ENCODE peak calls at places on chromosomes 7 and 10, in nine cellular contexts. One of them, this sample, is unnamed. For H3K36me3, the result is how much of the 10 kb centered on the place peaks cover.

GRCh38 chr7:63117-63480 is 129.3 kb upstream of the FAM20C start:
- DNase-seq in NT2/D1: no peak
- DNase-seq in DND-41: no peak
- DNase-seq in suprapubic skin: peak
- DNase-seq in fibroblast of lung: no peak
- DNase-seq in adipocyte: no peak
- DNase-seq in lung: no peak
- DNase-seq in ovary: no peak
- DNase-seq in stomach: no peak
- DNase-seq in this sample: no peak

GRCh38 chr7:13563257-13563656 is 426.2 kb downstream of the ETV1 start:
- DNase-seq in NT2/D1: no peak
- DNase-seq in fibroblast of lung: no peak
- DNase-seq in lung: no peak
- DNase-seq in adipocyte: no peak
- DNase-seq in ovary: no peak
- DNase-seq in DND-41: no peak
- DNase-seq in suprapubic skin: no peak
- DNase-seq in stomach: no peak
- DNase-seq in this sample: no peak

GRCh38 chr7:21939858-21940322 is 5.8 kb downstream of the CDCA7L start:
- DNase-seq in fibroblast of lung: no peak
- DNase-seq in DND-41: no peak
- DNase-seq in stomach: no peak
- DNase-seq in NT2/D1: no peak
- DNase-seq in adipocyte: no peak
- DNase-seq in suprapubic skin: no peak
- DNase-seq in lung: no peak
- DNase-seq in ovary: no peak
- DNase-seq in this sample: no peak

GRCh38 chr7:41255716-41256115 is 447.2 kb downstream of the INHBA start:
- DNase-seq in DND-41: no peak
- DNase-seq in suprapubic skin: no peak
- DNase-seq in NT2/D1: no peak
- DNase-seq in fibroblast of lung: no peak
- DNase-seq in adipocyte: no peak
- DNase-seq in stomach: no peak
- DNase-seq in lung: no peak
- DNase-seq in ovary: no peak
- DNase-seq in this sample: no peak

GRCh38 chr7:158265743-158266080 is 321.9 kb downstream of the PTPRN2 start:
- DNase-seq in adipocyte: no peak
- DNase-seq in suprapubic skin: peak
- DNase-seq in NT2/D1: no peak
- DNase-seq in DND-41: no peak
- DNase-seq in stomach: no peak
- DNase-seq in fibroblast of lung: no peak
- DNase-seq in ovary: no peak
- DNase-seq in lung: no peak
- DNase-seq in this sample: no peak

GRCh38 chr10:74058071-74058470 is 60.2 kb downstream of the VCL start:
- DNase-seq in stomach: no peak
- DNase-seq in fibroblast of lung: no peak
- DNase-seq in DND-41: peak
- DNase-seq in suprapubic skin: no peak
- DNase-seq in adipocyte: no peak
- DNase-seq in lung: no peak
- DNase-seq in NT2/D1: no peak
- DNase-seq in ovary: no peak
- DNase-seq in this sample: no peak

GRCh38 chr10:42939685-42940366 is 137.0 kb upstream of the RET start:
- DNase-seq in suprapubic skin: no peak
- DNase-seq in NT2/D1: no peak
- DNase-seq in adipocyte: no peak
- DNase-seq in ovary: no peak
- DNase-seq in DND-41: no peak
- DNase-seq in lung: peak
- DNase-seq in stomach: no peak
- DNase-seq in fibroblast of lung: no peak
- DNase-seq in this sample: no peak

GRCh38 chr7:4931932-4932331 is 27.1 kb downstream of the MMD2 start:
- DNase-seq in stomach: peak
- DNase-seq in suprapubic skin: no peak
- DNase-seq in NT2/D1: no peak
- DNase-seq in adipocyte: no peak
- DNase-seq in DND-41: peak
- DNase-seq in ovary: no peak
- DNase-seq in fibroblast of lung: no peak
- DNase-seq in lung: no peak
- DNase-seq in this sample: no peak

GRCh38 chr7:77855371-77856083 is 57.0 kb downstream of the PHTF2 start:
- DNase-seq in DND-41: no peak
- DNase-seq in lung: peak
- DNase-seq in suprapubic skin: no peak
- DNase-seq in ovary: no peak
- DNase-seq in adipocyte: no peak
- DNase-seq in NT2/D1: no peak
- DNase-seq in fibroblast of lung: peak
- DNase-seq in stomach: peak
- DNase-seq in this sample: peak

GRCh38 chr7:42107484-42107883 is 129.5 kb downstream of the GLI3 start:
- DNase-seq in ovary: no peak
- DNase-seq in adipocyte: peak
- DNase-seq in stomach: no peak
- DNase-seq in DND-41: no peak
- DNase-seq in lung: peak
- DNase-seq in suprapubic skin: no peak
- DNase-seq in fibroblast of lung: peak
- DNase-seq in NT2/D1: peak
- DNase-seq in this sample: peak

GRCh38 chr7:2040201-2040892 is 192.4 kb downstream of the MAD1L1 start:
- DNase-seq in DND-41: no peak
- DNase-seq in ovary: no peak
- DNase-seq in suprapubic skin: peak
- DNase-seq in NT2/D1: no peak
- DNase-seq in adipocyte: no peak
- DNase-seq in stomach: no peak
- DNase-seq in fibroblast of lung: no peak
- DNase-seq in lung: no peak
- DNase-seq in this sample: no peak

GRCh38 chr7:2040893-2041270 is 191.9 kb downstream of the MAD1L1 start:
- DNase-seq in suprapubic skin: peak
- DNase-seq in DND-41: peak
- DNase-seq in NT2/D1: no peak
- DNase-seq in lung: no peak
- DNase-seq in fibroblast of lung: no peak
- DNase-seq in stomach: no peak
- DNase-seq in adipocyte: no peak
- DNase-seq in ovary: no peak
- DNase-seq in this sample: no peak

GRCh38 chr7:2042650-2043049 is 190.1 kb downstream of the MAD1L1 start:
- DNase-seq in adipocyte: no peak
- DNase-seq in lung: no peak
- DNase-seq in NT2/D1: no peak
- DNase-seq in suprapubic skin: peak
- DNase-seq in DND-41: no peak
- DNase-seq in ovary: no peak
- DNase-seq in fibroblast of lung: no peak
- DNase-seq in stomach: no peak
- DNase-seq in this sample: no peak

GRCh38 chr7:2043316-2044039 is 189.3 kb downstream of the MAD1L1 start:
- DNase-seq in stomach: no peak
- DNase-seq in ovary: no peak
- DNase-seq in suprapubic skin: peak
- DNase-seq in NT2/D1: no peak
- DNase-seq in fibroblast of lung: no peak
- DNase-seq in lung: no peak
- DNase-seq in DND-41: no peak
- DNase-seq in adipocyte: no peak
- DNase-seq in this sample: no peak

GRCh38 chr7:2041496-2042367 is 191.0 kb downstream of the MAD1L1 start:
- DNase-seq in lung: no peak
- DNase-seq in stomach: no peak
- DNase-seq in DND-41: no peak
- DNase-seq in ovary: no peak
- DNase-seq in fibroblast of lung: no peak
- DNase-seq in suprapubic skin: peak
- DNase-seq in adipocyte: no peak
- DNase-seq in NT2/D1: no peak
- DNase-seq in this sample: no peak
- H3K4me3 ChIP-seq in lung: no peak
- H3K4me3 ChIP-seq in stomach: no peak
- H3K4me3 ChIP-seq in DND-41: no peak
- H3K4me3 ChIP-seq in ovary: no peak
- H3K4me3 ChIP-seq in fibroblast of lung: no peak
- H3K4me3 ChIP-seq in suprapubic skin: no peak
- H3K4me3 ChIP-seq in adipocyte: no peak
- H3K4me3 ChIP-seq in NT2/D1: no peak
- H3K4me3 ChIP-seq in this sample: no peak

GRCh38 chr7:36416251-36416650 is 26.6 kb downstream of the ANLN start:
- DNase-seq in suprapubic skin: no peak
- DNase-seq in DND-41: no peak
- DNase-seq in ovary: no peak
- DNase-seq in fibroblast of lung: no peak
- DNase-seq in lung: no peak
- DNase-seq in NT2/D1: no peak
- DNase-seq in adipocyte: no peak
- DNase-seq in stomach: no peak
- DNase-seq in this sample: no peak
- H3K36me3 ChIP-seq in suprapubic skin: under half
- H3K36me3 ChIP-seq in DND-41: half or more
- H3K36me3 ChIP-seq in ovary: under half
- H3K36me3 ChIP-seq in fibroblast of lung: under half
- H3K36me3 ChIP-seq in lung: under half
- H3K36me3 ChIP-seq in NT2/D1: half or more
- H3K36me3 ChIP-seq in adipocyte: under half
- H3K36me3 ChIP-seq in stomach: under half
- H3K36me3 ChIP-seq in this sample: half or more

GRCh38 chr7:27171636-27172387 is 2.3 kb downstream of the HOXA10 start:
- DNase-seq in suprapubic skin: peak
- DNase-seq in ovary: no peak
- DNase-seq in lung: no peak
- DNase-seq in stomach: no peak
- DNase-seq in adipocyte: no peak
- DNase-seq in DND-41: no peak
- DNase-seq in NT2/D1: no peak
- DNase-seq in fibroblast of lung: no peak
- DNase-seq in this sample: peak

GRCh38 chr7:27170936-27171635 is 3.0 kb downstream of the HOXA10 start:
- DNase-seq in fibroblast of lung: no peak
- DNase-seq in adipocyte: no peak
- DNase-seq in NT2/D1: no peak
- DNase-seq in suprapubic skin: peak
- DNase-seq in stomach: no peak
- DNase-seq in lung: no peak
- DNase-seq in ovary: no peak
- DNase-seq in DND-41: no peak
- DNase-seq in this sample: peak

GRCh38 chr7:27168265-27168947 is 3.1 kb upstream of the HOXA9 start:
- DNase-seq in NT2/D1: no peak
- DNase-seq in stomach: no peak
- DNase-seq in suprapubic skin: peak
- DNase-seq in ovary: no peak
- DNase-seq in lung: no peak
- DNase-seq in fibroblast of lung: no peak
- DNase-seq in adipocyte: no peak
- DNase-seq in DND-41: no peak
- DNase-seq in this sample: peak

GRCh38 chr7:27170494-27170811 is 3.7 kb downstream of the HOXA10 start:
- DNase-seq in lung: no peak
- DNase-seq in fibroblast of lung: no peak
- DNase-seq in DND-41: no peak
- DNase-seq in ovary: no peak
- DNase-seq in NT2/D1: no peak
- DNase-seq in adipocyte: no peak
- DNase-seq in suprapubic skin: no peak
- DNase-seq in stomach: no peak
- DNase-seq in this sample: no peak

GRCh38 chr7:27169658-27170493 is 4.2 kb downstream of the HOXA10 start:
- DNase-seq in suprapubic skin: peak
- DNase-seq in stomach: no peak
- DNase-seq in DND-41: no peak
- DNase-seq in NT2/D1: no peak
- DNase-seq in adipocyte: no peak
- DNase-seq in ovary: no peak
- DNase-seq in fibroblast of lung: no peak
- DNase-seq in lung: no peak
- DNase-seq in this sample: peak
- H3K4me3 ChIP-seq in suprapubic skin: peak
- H3K4me3 ChIP-seq in stomach: peak
- H3K4me3 ChIP-seq in DND-41: no peak
- H3K4me3 ChIP-seq in NT2/D1: peak
- H3K4me3 ChIP-seq in adipocyte: peak
- H3K4me3 ChIP-seq in ovary: peak
- H3K4me3 ChIP-seq in fibroblast of lung: no peak
- H3K4me3 ChIP-seq in lung: no peak
- H3K4me3 ChIP-seq in this sample: peak

DNA sequence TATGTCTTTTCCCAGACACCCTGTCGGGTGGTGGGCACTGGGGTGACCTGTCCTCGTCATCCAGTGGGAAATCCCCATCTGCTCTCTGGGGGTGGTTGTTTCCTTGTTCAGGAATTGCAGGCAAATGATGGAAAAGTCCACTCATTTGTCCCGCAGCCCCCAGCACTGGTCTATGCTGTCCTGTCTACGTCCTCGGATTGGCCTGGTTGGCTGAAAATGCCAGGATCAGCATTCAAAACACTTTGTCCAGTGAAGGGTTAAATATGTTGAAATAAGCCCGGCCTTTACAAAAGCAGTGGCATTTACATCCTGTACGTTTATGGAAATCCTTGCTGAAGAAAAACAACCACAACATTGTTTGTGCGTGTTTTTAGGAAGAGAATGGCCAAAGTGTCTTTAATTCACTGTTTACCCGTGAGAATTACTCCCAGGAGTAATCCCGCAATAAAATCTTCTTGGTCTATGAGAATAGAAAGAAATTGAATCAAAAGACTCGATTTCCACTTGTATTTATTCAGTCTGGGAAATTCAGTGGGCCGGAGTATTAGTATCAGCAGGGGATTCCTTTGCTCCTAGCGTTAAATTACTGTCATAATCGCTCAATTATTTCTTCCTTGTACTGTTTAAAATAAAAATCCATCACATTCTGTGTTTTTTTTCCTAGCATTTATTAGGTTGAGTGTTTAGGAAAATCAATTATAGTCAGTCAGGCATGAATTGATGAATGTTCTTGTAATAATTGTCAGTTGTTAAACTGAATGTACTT is 116.8 kb upstream of the SH2B2 start:
- DNase-seq in stomach: no peak
- DNase-seq in adipocyte: peak
- DNase-seq in fibroblast of lung: peak
- DNase-seq in lung: no peak
- DNase-seq in NT2/D1: no peak
- DNase-seq in DND-41: no peak
- DNase-seq in ovary: no peak
- DNase-seq in suprapubic skin: no peak
- DNase-seq in this sample: no peak
- H3K36me3 ChIP-seq in stomach: under half
- H3K36me3 ChIP-seq in adipocyte: under half
- H3K36me3 ChIP-seq in fibroblast of lung: under half
- H3K36me3 ChIP-seq in lung: under half
- H3K36me3 ChIP-seq in NT2/D1: under half
- H3K36me3 ChIP-seq in DND-41: half or more
- H3K36me3 ChIP-seq in ovary: under half
- H3K36me3 ChIP-seq in suprapubic skin: under half
- H3K36me3 ChIP-seq in this sample: under half

This sample was measured in MG63.